ENCODE peak calls at places on chromosomes 12 and 14, in four cellular contexts. One of them, this sample, is unnamed.

GRCh38 chr12:53595212-53595611 is 31.0 kb downstream of the ATF7 start:
- DNase-seq in HT1080: no peak
- DNase-seq in stimulated activated CD8-positive, alpha-beta memory T cell treated with anti-CD3 and anti-CD28 coated beads, Interleukin-7, amount 100 ng/mL, for 1 hour: no peak
- DNase-seq in H4: no peak
- DNase-seq in this sample: no peak

GRCh38 chr12:109708939-109709338 is 4.7 kb upstream of the FAM222A start:
- DNase-seq in H4: no peak
- DNase-seq in stimulated activated CD8-positive, alpha-beta memory T cell treated with anti-CD3 and anti-CD28 coated beads, Interleukin-7, amount 100 ng/mL, for 1 hour: no peak
- DNase-seq in HT1080: no peak
- DNase-seq in this sample: no peak

GRCh38 chr12:57813971-57814771 is 4.4 kb downstream of the AVIL start:
- DNase-seq in stimulated activated CD8-positive, alpha-beta memory T cell treated with anti-CD3 and anti-CD28 coated beads, Interleukin-7, amount 100 ng/mL, for 1 hour: no peak
- DNase-seq in HT1080: no peak
- DNase-seq in H4: no peak
- DNase-seq in this sample: no peak

GRCh38 chr12:10497602-10498001 is 8.1 kb upstream of the EIF2S3B start:
- DNase-seq in H4: peak; percentile 23
- DNase-seq in HT1080: peak; percentile 6
- DNase-seq in stimulated activated CD8-positive, alpha-beta memory T cell treated with anti-CD3 and anti-CD28 coated beads, Interleukin-7, amount 100 ng/mL, for 1 hour: peak; percentile 49
- DNase-seq in this sample: no peak

GRCh38 chr12:121057794-121058193 is 18.7 kb upstream of the OASL start:
- DNase-seq in HT1080: no peak
- DNase-seq in H4: no peak
- DNase-seq in stimulated activated CD8-positive, alpha-beta memory T cell treated with anti-CD3 and anti-CD28 coated beads, Interleukin-7, amount 100 ng/mL, for 1 hour: no peak
- DNase-seq in this sample: no peak

GRCh38 chr14:100747021-100747586 is 20.4 kb downstream of the DLK1 start:
- DNase-seq in H4: peak; percentile 73
- DNase-seq in HT1080: peak; percentile 75
- DNase-seq in stimulated activated CD8-positive, alpha-beta memory T cell treated with anti-CD3 and anti-CD28 coated beads, Interleukin-7, amount 100 ng/mL, for 1 hour: no peak
- DNase-seq in this sample: no peak

GRCh38 chr14:83342590-83342989 is 1808.9 kb upstream of the SEL1L start:
- DNase-seq in H4: peak; percentile 4
- DNase-seq in stimulated activated CD8-positive, alpha-beta memory T cell treated with anti-CD3 and anti-CD28 coated beads, Interleukin-7, amount 100 ng/mL, for 1 hour: no peak
- DNase-seq in HT1080: no peak
- DNase-seq in this sample: no peak

GRCh38 chr12:27367078-27367477 is 34.4 kb downstream of the BMAL2 start:
- DNase-seq in stimulated activated CD8-positive, alpha-beta memory T cell treated with anti-CD3 and anti-CD28 coated beads, Interleukin-7, amount 100 ng/mL, for 1 hour: no peak
- DNase-seq in HT1080: no peak
- DNase-seq in H4: no peak
- DNase-seq in this sample: no peak

GRCh38 chr14:31508140-31508539 is 20.3 kb upstream of the GPR33 start:
- DNase-seq in HT1080: no peak
- DNase-seq in stimulated activated CD8-positive, alpha-beta memory T cell treated with anti-CD3 and anti-CD28 coated beads, Interleukin-7, amount 100 ng/mL, for 1 hour: no peak
- DNase-seq in H4: no peak
- DNase-seq in this sample: no peak

GRCh38 chr12:12872934-12873275 is 18.5 kb upstream of the GPRC5A start:
- DNase-seq in stimulated activated CD8-positive, alpha-beta memory T cell treated with anti-CD3 and anti-CD28 coated beads, Interleukin-7, amount 100 ng/mL, for 1 hour: no peak
- DNase-seq in HT1080: peak; percentile 84
- DNase-seq in H4: no peak
- DNase-seq in this sample: no peak

GRCh38 chr12:119938049-119938667 is 50.9 kb upstream of the BICDL1 start:
- DNase-seq in H4: peak; percentile 26
- DNase-seq in stimulated activated CD8-positive, alpha-beta memory T cell treated with anti-CD3 and anti-CD28 coated beads, Interleukin-7, amount 100 ng/mL, for 1 hour: peak; percentile 44
- DNase-seq in HT1080: peak; percentile 21
- DNase-seq in this sample: peak; percentile 75

This sample was measured in GM13977.